ENCODE peak calls at places on chromosomes 3 and 15, in four cellular contexts. H is Right ventricle myocardium superior, W is GM23248, Q is HFF-Myc. V is an unnamed sample.

GRCh38 chr15:79442911-79443310 is 10.8 kb downstream of the MINAR1 start:
- DNase-seq in H (no peak), W (no peak), Q (no peak), V (peak)

GRCh38 chr3:68931406-68932149 is 769 bp downstream of the TAFA4 start:
- DNase-seq in H (no peak), W (peak), Q (no peak), V (peak)

GRCh38 chr15:34584996-34585395 is 1.5 kb upstream of the GOLGA8B start:
- DNase-seq in H (no peak), W (no peak), Q (no peak), V (no peak)

GRCh38 chr3:64621726-64622400 is 65.9 kb downstream of the ADAMTS9 start:
- DNase-seq in H (no peak), W (peak), Q (no peak), V (no peak)

GRCh38 chr3:31724144-31724543 is 191.4 kb downstream of the STT3B start:
- DNase-seq in H (no peak), W (no peak), Q (no peak), V (no peak)

GRCh38 chr15:25508369-25509002 is 69.7 kb upstream of the UBE3A start:
- DNase-seq in H (no peak), W (peak), Q (no peak), V (peak)

GRCh38 chr3:134373942-134374790 is at the start of gene AMOTL2:
- DNase-seq in H (peak), W (peak), Q (peak), V (peak)

GRCh38 chr3:127490271-127491023 is 100.1 kb downstream of the TPRA1 start:
- DNase-seq in H (no peak), W (no peak), Q (no peak), V (no peak)

GRCh38 chr15:67880651-67881182 is 40.9 kb upstream of the RNU6-1 start:
- DNase-seq in H (peak), W (peak), Q (no peak), V (no peak)

GRCh38 chr3:109355625-109356441 is 18.5 kb upstream of the DPPA4 start:
- DNase-seq in H (no peak), W (no peak), Q (no peak), V (no peak)

GRCh38 chr15:68650901-68651709 is 72.3 kb downstream of the CORO2B start:
- DNase-seq in H (peak), W (no peak), Q (no peak), V (no peak)

GRCh38 chr3:1068985-1069384 is 23.8 kb upstream of the CNTN6 start:
- DNase-seq in H (no peak), W (no peak), Q (no peak), V (no peak)

GRCh38 chr15:27473846-27474245 is 502.9 kb downstream of the GABRG3 start:
- DNase-seq in H (no peak), W (no peak), Q (no peak), V (no peak)

GRCh38 chr15:25242166-25242879 is 196.5 kb downstream of the UBE3A start:
- DNase-seq in H (peak), W (no peak), Q (no peak), V (no peak)

V was measured in NCI-H524.